ENCODE peak calls at places on chromosomes 4 and X, in seven cellular contexts. P is putamen; J is immature natural killer cell; M is hepatocyte; I is SK-N-SH; Z is HFF-Myc; Q is stimulated activated naive B cell treated with anti-CD40 and anti-IgM and Interleukin-4, amounts not matched to agents 10 μg/mL and 1 μg/mL and 100 μg/mL, for 72 hours. B is an unnamed sample.

GRCh38 chr4:128604840-128605239 is 204.7 kb upstream of the JADE1 start:
- DNase-seq in J (no peak), M (no peak), Q (no peak), P (no peak), Z (no peak), I (no peak), B (peak)

GRCh38 chrX:151552721-151553120 is 10.8 kb upstream of the PASD1 start:
- DNase-seq in I (no peak), Q (no peak), M (no peak), P (no peak), Z (no peak), J (no peak), B (no peak)

GRCh38 chr4:20418865-20419451 is 167.3 kb downstream of the SLIT2 start:
- DNase-seq in P (peak), M (peak), I (peak), J (peak), Q (no peak), Z (peak), B (peak)

GRCh38 chr4:37648084-37648817 is 37.9 kb downstream of the RELL1 start:
- DNase-seq in I (no peak), J (no peak), M (peak), Q (no peak), Z (peak), P (no peak), B (peak)

GRCh38 chrX:69137371-69137881 is 27.8 kb downstream of the PJA1 start:
- DNase-seq in P (no peak), M (peak), J (no peak), Q (no peak), Z (no peak), I (no peak), B (no peak)

GRCh38 chr4:83112678-83113428 is 1.7 kb downstream of the PLAC8 start:
- DNase-seq in P (no peak), Z (no peak), M (no peak), Q (no peak), I (no peak), J (peak), B (no peak)

GRCh38 chr4:52172166-52172565 is 121.1 kb downstream of the SPATA18 start:
- DNase-seq in P (no peak), M (peak), J (no peak), I (no peak), Q (no peak), Z (no peak), B (peak)

GRCh38 chr4:89915937-89916336 is 21.3 kb downstream of the MMRN1 start:
- DNase-seq in J (no peak), M (no peak), I (no peak), P (no peak), Q (no peak), Z (no peak), B (no peak)

GRCh38 chr4:76235407-76235806 is 16.1 kb upstream of the FAM47E start:
- DNase-seq in P (no peak), I (no peak), J (no peak), M (no peak), Z (no peak), Q (no peak), B (no peak)

GRCh38 chr4:17667253-17667652 is 52.8 kb downstream of the MED28 start:
- DNase-seq in Q (no peak), J (no peak), I (no peak), M (no peak), Z (no peak), P (no peak), B (no peak)

GRCh38 chr4:61443813-61444510 is 243.8 kb downstream of the ADGRL3 start:
- DNase-seq in M (no peak), Q (no peak), Z (no peak), J (no peak), I (no peak), P (no peak), B (peak)

GRCh38 chr4:31667701-31668100 is 947.5 kb downstream of the PCDH7 start:
- DNase-seq in Q (no peak), M (no peak), J (no peak), P (no peak), I (no peak), Z (no peak), B (no peak)

GRCh38 chr4:41399191-41399590 is 138.8 kb upstream of the LIMCH1 start:
- DNase-seq in I (no peak), P (no peak), Q (no peak), M (no peak), J (no peak), Z (no peak), B (no peak)

GRCh38 chr4:175373031-175373430 is 439.0 kb downstream of the GPM6A start:
- DNase-seq in M (no peak), I (no peak), J (no peak), P (no peak), Z (no peak), Q (no peak), B (no peak)

GRCh38 chr4:52823478-52824092 is 38.5 kb upstream of the RASL11B start:
- DNase-seq in Z (peak), I (no peak), Q (no peak), M (no peak), J (no peak), P (no peak), B (peak)

GRCh38 chr4:47490550-47490949 is 5.5 kb downstream of the ATP10D start:
- DNase-seq in P (no peak), I (peak), J (peak), Q (no peak), Z (peak), M (peak), B (peak)

GRCh38 chr4:179831274-179831673 is 2389.0 kb upstream of the AGA start:
- DNase-seq in P (no peak), Z (no peak), J (no peak), Q (no peak), M (no peak), I (no peak), B (no peak)

GRCh38 chr4:24243641-24244040 is 340.7 kb downstream of the DHX15 start:
- DNase-seq in M (no peak), I (no peak), P (no peak), Z (no peak), J (no peak), Q (no peak), B (no peak)